ENCODE peak calls at places on chromosomes 11 and 22, in eight cellular contexts. One of them, this sample, is unnamed. For H3K4me1, the result is how much of the 10 kb centered on the place peaks cover.

GRCh38 chr11:64805481-64805880 is 2.5 kb upstream of the MAP4K2 start:
- DNase-seq in cardiac muscle cell: no peak
- DNase-seq in A549: no peak
- DNase-seq in colonic mucosa: no peak
- DNase-seq in suprapubic skin: no peak
- DNase-seq in left ventricle myocardium inferior: no peak
- DNase-seq in effector memory CD4-positive, alpha-beta T cell: no peak
- DNase-seq in CD8-positive, alpha-beta T cell: no peak
- DNase-seq in this sample: no peak

GRCh38 chr22:37675930-37676571 is 615 bp downstream of the LGALS1 start:
- DNase-seq in left ventricle myocardium inferior: peak
- DNase-seq in CD8-positive, alpha-beta T cell: peak
- DNase-seq in A549: peak
- DNase-seq in effector memory CD4-positive, alpha-beta T cell: peak
- DNase-seq in suprapubic skin: no peak
- DNase-seq in cardiac muscle cell: no peak
- DNase-seq in colonic mucosa: peak
- DNase-seq in this sample: peak

GRCh38 chr22:35839811-35840739 is 122.4 kb downstream of the APOL5 start:
- DNase-seq in suprapubic skin: peak
- DNase-seq in A549: peak
- DNase-seq in left ventricle myocardium inferior: peak
- DNase-seq in effector memory CD4-positive, alpha-beta T cell: no peak
- DNase-seq in CD8-positive, alpha-beta T cell: peak
- DNase-seq in colonic mucosa: peak
- DNase-seq in cardiac muscle cell: peak
- DNase-seq in this sample: peak

GRCh38 chr11:96741068-96741467 is 351.3 kb downstream of the JRKL start:
- DNase-seq in cardiac muscle cell: no peak
- DNase-seq in effector memory CD4-positive, alpha-beta T cell: no peak
- DNase-seq in suprapubic skin: no peak
- DNase-seq in colonic mucosa: no peak
- DNase-seq in A549: no peak
- DNase-seq in left ventricle myocardium inferior: no peak
- DNase-seq in CD8-positive, alpha-beta T cell: no peak
- DNase-seq in this sample: no peak

GRCh38 chr11:33044281-33044680 is 4.9 kb downstream of the TCP11L1 start:
- DNase-seq in suprapubic skin: no peak
- DNase-seq in cardiac muscle cell: no peak
- DNase-seq in A549: peak
- DNase-seq in CD8-positive, alpha-beta T cell: no peak
- DNase-seq in colonic mucosa: no peak
- DNase-seq in effector memory CD4-positive, alpha-beta T cell: no peak
- DNase-seq in left ventricle myocardium inferior: no peak
- DNase-seq in this sample: no peak

GRCh38 chr22:39943366-39943765 is 16.8 kb upstream of the TMA7B start:
- DNase-seq in cardiac muscle cell: peak
- DNase-seq in left ventricle myocardium inferior: no peak
- DNase-seq in A549: no peak
- DNase-seq in colonic mucosa: no peak
- DNase-seq in CD8-positive, alpha-beta T cell: peak
- DNase-seq in effector memory CD4-positive, alpha-beta T cell: no peak
- DNase-seq in suprapubic skin: no peak
- DNase-seq in this sample: no peak

GRCh38 chr11:71418643-71419042 is 29.6 kb downstream of the DHCR7 start:
- DNase-seq in A549: no peak
- DNase-seq in effector memory CD4-positive, alpha-beta T cell: no peak
- DNase-seq in left ventricle myocardium inferior: no peak
- DNase-seq in suprapubic skin: no peak
- DNase-seq in colonic mucosa: no peak
- DNase-seq in CD8-positive, alpha-beta T cell: no peak
- DNase-seq in cardiac muscle cell: no peak
- DNase-seq in this sample: no peak

GRCh38 chr11:130639369-130639768 is 190.9 kb downstream of the ADAMTS15 start:
- DNase-seq in cardiac muscle cell: no peak
- DNase-seq in colonic mucosa: no peak
- DNase-seq in CD8-positive, alpha-beta T cell: no peak
- DNase-seq in left ventricle myocardium inferior: no peak
- DNase-seq in effector memory CD4-positive, alpha-beta T cell: no peak
- DNase-seq in A549: no peak
- DNase-seq in suprapubic skin: no peak
- DNase-seq in this sample: no peak

GRCh38 chr11:31813961-31814868 is 3.1 kb upstream of the PAX6 start:
- DNase-seq in A549: no peak
- DNase-seq in suprapubic skin: no peak
- DNase-seq in CD8-positive, alpha-beta T cell: no peak
- DNase-seq in cardiac muscle cell: no peak
- DNase-seq in left ventricle myocardium inferior: no peak
- DNase-seq in colonic mucosa: no peak
- DNase-seq in effector memory CD4-positive, alpha-beta T cell: no peak
- DNase-seq in this sample: no peak

GRCh38 chr22:43883012-43883661 is 8.7 kb downstream of the PNPLA5 start:
- DNase-seq in colonic mucosa: peak
- DNase-seq in A549: peak
- DNase-seq in left ventricle myocardium inferior: no peak
- DNase-seq in cardiac muscle cell: peak
- DNase-seq in effector memory CD4-positive, alpha-beta T cell: peak
- DNase-seq in suprapubic skin: no peak
- DNase-seq in CD8-positive, alpha-beta T cell: peak
- DNase-seq in this sample: peak

GRCh38 chr11:37506516-37506915 is 908.5 kb upstream of the RAG2 start:
- DNase-seq in left ventricle myocardium inferior: no peak
- DNase-seq in cardiac muscle cell: no peak
- DNase-seq in effector memory CD4-positive, alpha-beta T cell: no peak
- DNase-seq in A549: no peak
- DNase-seq in colonic mucosa: no peak
- DNase-seq in CD8-positive, alpha-beta T cell: no peak
- DNase-seq in suprapubic skin: no peak
- DNase-seq in this sample: no peak
- H3K4me1 ChIP-seq in left ventricle myocardium inferior: under half
- H3K4me1 ChIP-seq in cardiac muscle cell: under half
- H3K4me1 ChIP-seq in effector memory CD4-positive, alpha-beta T cell: under half
- H3K4me1 ChIP-seq in A549: under half
- H3K4me1 ChIP-seq in colonic mucosa: under half
- H3K4me1 ChIP-seq in CD8-positive, alpha-beta T cell: under half
- H3K4me1 ChIP-seq in suprapubic skin: under half
- H3K4me1 ChIP-seq in this sample: under half

GRCh38 chr11:36598051-36598450 is at the start of gene RAG2:
- DNase-seq in A549: no peak
- DNase-seq in suprapubic skin: no peak
- DNase-seq in effector memory CD4-positive, alpha-beta T cell: no peak
- DNase-seq in left ventricle myocardium inferior: no peak
- DNase-seq in colonic mucosa: no peak
- DNase-seq in CD8-positive, alpha-beta T cell: no peak
- DNase-seq in cardiac muscle cell: no peak
- DNase-seq in this sample: no peak

GRCh38 chr11:36600155-36600554 is 2.1 kb upstream of the RAG2 start:
- DNase-seq in left ventricle myocardium inferior: no peak
- DNase-seq in suprapubic skin: no peak
- DNase-seq in effector memory CD4-positive, alpha-beta T cell: no peak
- DNase-seq in cardiac muscle cell: no peak
- DNase-seq in colonic mucosa: no peak
- DNase-seq in CD8-positive, alpha-beta T cell: no peak
- DNase-seq in A549: no peak
- DNase-seq in this sample: no peak

GRCh38 chr11:36591433-36591832 is 2.9 kb upstream of the IFTAP start:
- DNase-seq in suprapubic skin: no peak
- DNase-seq in left ventricle myocardium inferior: no peak
- DNase-seq in colonic mucosa: no peak
- DNase-seq in A549: no peak
- DNase-seq in CD8-positive, alpha-beta T cell: no peak
- DNase-seq in effector memory CD4-positive, alpha-beta T cell: no peak
- DNase-seq in cardiac muscle cell: no peak
- DNase-seq in this sample: no peak

GRCh38 chr11:36596880-36597279 is 1.2 kb downstream of the RAG2 start:
- DNase-seq in A549: no peak
- DNase-seq in cardiac muscle cell: no peak
- DNase-seq in effector memory CD4-positive, alpha-beta T cell: no peak
- DNase-seq in suprapubic skin: no peak
- DNase-seq in left ventricle myocardium inferior: no peak
- DNase-seq in CD8-positive, alpha-beta T cell: no peak
- DNase-seq in colonic mucosa: no peak
- DNase-seq in this sample: no peak

GRCh38 chr11:36594316-36594989 is at the start of gene IFTAP:
- DNase-seq in cardiac muscle cell: peak
- DNase-seq in CD8-positive, alpha-beta T cell: no peak
- DNase-seq in A549: peak
- DNase-seq in suprapubic skin: no peak
- DNase-seq in effector memory CD4-positive, alpha-beta T cell: no peak
- DNase-seq in left ventricle myocardium inferior: no peak
- DNase-seq in colonic mucosa: peak
- DNase-seq in this sample: peak
- H3K4me3 ChIP-seq in cardiac muscle cell: peak
- H3K4me3 ChIP-seq in CD8-positive, alpha-beta T cell: peak
- H3K4me3 ChIP-seq in A549: peak
- H3K4me3 ChIP-seq in suprapubic skin: peak
- H3K4me3 ChIP-seq in effector memory CD4-positive, alpha-beta T cell: peak
- H3K4me3 ChIP-seq in left ventricle myocardium inferior: peak
- H3K4me3 ChIP-seq in colonic mucosa: peak
- H3K4me3 ChIP-seq in this sample: peak

GRCh38 chr11:43408277-43408676 is 49.6 kb downstream of the TTC17 start:
- DNase-seq in suprapubic skin: no peak
- DNase-seq in A549: no peak
- DNase-seq in left ventricle myocardium inferior: no peak
- DNase-seq in cardiac muscle cell: no peak
- DNase-seq in colonic mucosa: no peak
- DNase-seq in CD8-positive, alpha-beta T cell: no peak
- DNase-seq in effector memory CD4-positive, alpha-beta T cell: no peak
- DNase-seq in this sample: no peak

GRCh38 chr11:43404836-43405479 is 46.2 kb downstream of the TTC17 start:
- DNase-seq in A549: no peak
- DNase-seq in effector memory CD4-positive, alpha-beta T cell: no peak
- DNase-seq in suprapubic skin: no peak
- DNase-seq in colonic mucosa: no peak
- DNase-seq in cardiac muscle cell: no peak
- DNase-seq in left ventricle myocardium inferior: no peak
- DNase-seq in CD8-positive, alpha-beta T cell: no peak
- DNase-seq in this sample: no peak

GRCh38 chr11:43401252-43401651 is 42.5 kb downstream of the TTC17 start:
- DNase-seq in effector memory CD4-positive, alpha-beta T cell: no peak
- DNase-seq in cardiac muscle cell: no peak
- DNase-seq in suprapubic skin: no peak
- DNase-seq in CD8-positive, alpha-beta T cell: no peak
- DNase-seq in left ventricle myocardium inferior: no peak
- DNase-seq in A549: no peak
- DNase-seq in colonic mucosa: no peak
- DNase-seq in this sample: no peak

GRCh38 chr11:43403357-43404231 is 44.9 kb downstream of the TTC17 start:
- DNase-seq in colonic mucosa: no peak
- DNase-seq in CD8-positive, alpha-beta T cell: no peak
- DNase-seq in cardiac muscle cell: no peak
- DNase-seq in effector memory CD4-positive, alpha-beta T cell: no peak
- DNase-seq in suprapubic skin: no peak
- DNase-seq in left ventricle myocardium inferior: no peak
- DNase-seq in A549: no peak
- DNase-seq in this sample: no peak

DNA sequence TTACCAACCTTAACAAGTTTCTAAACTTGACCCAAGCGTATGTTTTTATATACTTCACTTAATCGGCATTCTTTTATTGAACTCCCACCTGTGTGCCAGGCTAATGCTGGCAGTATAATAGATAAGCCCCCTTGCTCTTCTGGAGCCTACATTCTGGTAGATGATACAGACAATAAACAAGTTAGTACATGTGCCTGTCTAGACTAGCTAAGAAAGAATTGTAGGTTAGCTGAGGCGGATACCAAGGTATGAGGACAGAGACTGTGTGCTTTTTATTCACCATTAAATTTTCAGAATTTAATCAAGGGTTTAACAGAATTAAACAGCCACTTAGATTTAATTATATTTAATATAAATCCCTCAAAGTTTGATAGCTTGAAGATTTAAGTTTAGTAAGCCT is 45.7 kb downstream of the TTC17 start:
- DNase-seq in left ventricle myocardium inferior: no peak
- DNase-seq in cardiac muscle cell: no peak
- DNase-seq in suprapubic skin: no peak
- DNase-seq in A549: no peak
- DNase-seq in CD8-positive, alpha-beta T cell: no peak
- DNase-seq in colonic mucosa: no peak
- DNase-seq in effector memory CD4-positive, alpha-beta T cell: no peak
- DNase-seq in this sample: no peak
- H3K27ac ChIP-seq in left ventricle myocardium inferior: no peak
- H3K27ac ChIP-seq in cardiac muscle cell: no peak
- H3K27ac ChIP-seq in suprapubic skin: no peak
- H3K27ac ChIP-seq in A549: no peak
- H3K27ac ChIP-seq in CD8-positive, alpha-beta T cell: no peak
- H3K27ac ChIP-seq in colonic mucosa: no peak
- H3K27ac ChIP-seq in effector memory CD4-positive, alpha-beta T cell: no peak
- H3K27ac ChIP-seq in this sample: no peak

GRCh38 chr11:82191690-82192089 is 542.0 kb downstream of the FAM181B start:
- DNase-seq in effector memory CD4-positive, alpha-beta T cell: no peak
- DNase-seq in CD8-positive, alpha-beta T cell: no peak
- DNase-seq in cardiac muscle cell: no peak
- DNase-seq in colonic mucosa: no peak
- DNase-seq in left ventricle myocardium inferior: no peak
- DNase-seq in suprapubic skin: no peak
- DNase-seq in A549: no peak
- DNase-seq in this sample: no peak

GRCh38 chr11:82195251-82195650 is 538.4 kb downstream of the FAM181B start:
- DNase-seq in colonic mucosa: no peak
- DNase-seq in suprapubic skin: no peak
- DNase-seq in left ventricle myocardium inferior: no peak
- DNase-seq in cardiac muscle cell: no peak
- DNase-seq in effector memory CD4-positive, alpha-beta T cell: no peak
- DNase-seq in CD8-positive, alpha-beta T cell: no peak
- DNase-seq in A549: no peak
- DNase-seq in this sample: no peak

DNA sequence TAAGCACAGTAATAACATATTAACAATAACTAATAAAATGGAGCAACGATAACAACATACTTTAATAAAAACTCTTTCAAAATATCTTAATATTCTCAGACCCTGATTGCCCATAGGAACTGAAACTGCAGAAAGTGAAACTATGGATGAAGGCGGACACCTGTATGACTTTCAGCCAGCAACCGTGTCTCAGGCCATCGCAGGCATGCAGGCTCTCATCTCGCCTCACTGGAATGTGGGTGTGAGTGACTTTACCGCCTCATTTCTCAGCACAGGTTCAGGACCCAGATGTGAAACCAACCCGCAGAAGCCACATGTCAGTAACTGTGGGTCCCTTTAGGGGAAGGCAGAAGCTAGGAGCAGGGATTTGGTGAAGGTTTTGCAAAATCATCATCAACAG is 539.1 kb downstream of the FAM181B start:
- DNase-seq in cardiac muscle cell: no peak
- DNase-seq in A549: no peak
- DNase-seq in CD8-positive, alpha-beta T cell: no peak
- DNase-seq in colonic mucosa: no peak
- DNase-seq in left ventricle myocardium inferior: no peak
- DNase-seq in suprapubic skin: no peak
- DNase-seq in effector memory CD4-positive, alpha-beta T cell: no peak
- DNase-seq in this sample: no peak
- H3K4me1 ChIP-seq in cardiac muscle cell: under half
- H3K4me1 ChIP-seq in A549: under half
- H3K4me1 ChIP-seq in CD8-positive, alpha-beta T cell: under half
- H3K4me1 ChIP-seq in colonic mucosa: under half
- H3K4me1 ChIP-seq in left ventricle myocardium inferior: under half
- H3K4me1 ChIP-seq in suprapubic skin: under half
- H3K4me1 ChIP-seq in effector memory CD4-positive, alpha-beta T cell: under half
- H3K4me1 ChIP-seq in this sample: under half